ENCODE peak calls at places on chromosomes 6 and 20, in nine cellular contexts. M, Y, H, E, A, S, N, V and P are unnamed samples.

GRCh38 chr6:45495404-45496084 is 117.8 kb upstream of the SUPT3H start:
- DNase-seq in Y (no peak), M (no peak), A (no peak), V (no peak), H (no peak), S (no peak), E (no peak), N (no peak), P (no peak)

GRCh38 chr20:39479196-39479810 is 517.2 kb downstream of the DHX35 start:
- DNase-seq in Y (no peak), M (no peak), V (no peak), A (no peak), E (no peak), N (no peak), S (no peak), H (no peak), P (no peak)

GRCh38 chr6:91509711-91510110 is 922.8 kb upstream of the MAP3K7 start:
- DNase-seq in E (no peak), S (no peak), H (no peak), N (no peak), V (no peak), Y (no peak), A (no peak), M (peak; percentile 1), P (no peak)

GRCh38 chr6:118810420-118811027 is 83.4 kb upstream of the ASF1A start:
- DNase-seq in A (no peak), M (no peak), H (peak; percentile 50), E (no peak), S (no peak), Y (peak; percentile 17), V (no peak), N (no peak), P (no peak)

GRCh38 chr6:160933256-160933655 is 58.3 kb upstream of the MAP3K4 start:
- DNase-seq in S (peak; percentile 51), M (no peak), E (peak; percentile 28), A (peak; percentile 57), V (no peak), N (no peak), Y (no peak), H (no peak), P (no peak)

GRCh38 chr6:134373282-134373922 is 55.5 kb upstream of the SGK1 start:
- DNase-seq in S (peak; percentile 66), M (peak; percentile 93), V (peak; percentile 74), Y (peak; percentile 28), H (peak; percentile 39), E (peak; percentile 23), N (peak; percentile 53), A (no peak), P (peak; percentile 95)

GRCh38 chr6:21199246-21199645 is 394.3 kb upstream of the SOX4 start:
- DNase-seq in V (no peak), M (no peak), S (no peak), A (peak; percentile 65), H (no peak), Y (no peak), N (no peak), E (no peak), P (no peak)

GRCh38 chr6:4059115-4059777 is 19.7 kb downstream of the FAM217A start:
- DNase-seq in E (no peak), N (peak; percentile 37), Y (no peak), M (peak; percentile 74), H (no peak), A (no peak), V (peak; percentile 83), S (no peak), P (peak; percentile 93)

GRCh38 chr6:121614115-121614514 is 178.7 kb downstream of the GJA1 start:
- DNase-seq in Y (no peak), S (no peak), M (peak; percentile 70), N (no peak), V (no peak), E (no peak), H (no peak), A (no peak), P (peak; percentile 73)

GRCh38 chr6:39791850-39792500 is at the start of gene DAAM2:
- DNase-seq in Y (peak; percentile 76), S (peak; percentile 71), V (no peak), A (peak; percentile 70), M (peak; percentile 36), H (no peak), N (no peak), E (peak; percentile 73), P (peak; percentile 75)
- TF ChIP-seq CTCF in Y (no peak), S (no peak), V (no peak), A (peak; percentile 36), M (peak; percentile 5), H (no peak), N (peak; percentile 34), E (peak; percentile 25), P (no peak)

GRCh38 chr6:16596890-16597331 is 164.3 kb downstream of the ATXN1 start:
- DNase-seq in S (no peak), V (peak; percentile 82), H (no peak), A (no peak), Y (no peak), M (no peak), E (no peak), N (no peak), P (no peak)

GRCh38 chr6:16595514-16595913 is 165.7 kb downstream of the ATXN1 start:
- DNase-seq in E (no peak), A (no peak), V (no peak), S (no peak), H (no peak), N (no peak), Y (no peak), M (no peak), P (no peak)

GRCh38 chr6:16592550-16592892 is 168.7 kb downstream of the ATXN1 start:
- DNase-seq in V (no peak), N (no peak), A (no peak), S (no peak), M (no peak), E (no peak), Y (no peak), H (no peak), P (no peak)

GRCh38 chr6:16594849-16595248 is 166.4 kb downstream of the ATXN1 start:
- DNase-seq in N (no peak), A (no peak), Y (no peak), E (no peak), V (no peak), M (no peak), H (no peak), S (no peak), P (no peak)

DNA sequence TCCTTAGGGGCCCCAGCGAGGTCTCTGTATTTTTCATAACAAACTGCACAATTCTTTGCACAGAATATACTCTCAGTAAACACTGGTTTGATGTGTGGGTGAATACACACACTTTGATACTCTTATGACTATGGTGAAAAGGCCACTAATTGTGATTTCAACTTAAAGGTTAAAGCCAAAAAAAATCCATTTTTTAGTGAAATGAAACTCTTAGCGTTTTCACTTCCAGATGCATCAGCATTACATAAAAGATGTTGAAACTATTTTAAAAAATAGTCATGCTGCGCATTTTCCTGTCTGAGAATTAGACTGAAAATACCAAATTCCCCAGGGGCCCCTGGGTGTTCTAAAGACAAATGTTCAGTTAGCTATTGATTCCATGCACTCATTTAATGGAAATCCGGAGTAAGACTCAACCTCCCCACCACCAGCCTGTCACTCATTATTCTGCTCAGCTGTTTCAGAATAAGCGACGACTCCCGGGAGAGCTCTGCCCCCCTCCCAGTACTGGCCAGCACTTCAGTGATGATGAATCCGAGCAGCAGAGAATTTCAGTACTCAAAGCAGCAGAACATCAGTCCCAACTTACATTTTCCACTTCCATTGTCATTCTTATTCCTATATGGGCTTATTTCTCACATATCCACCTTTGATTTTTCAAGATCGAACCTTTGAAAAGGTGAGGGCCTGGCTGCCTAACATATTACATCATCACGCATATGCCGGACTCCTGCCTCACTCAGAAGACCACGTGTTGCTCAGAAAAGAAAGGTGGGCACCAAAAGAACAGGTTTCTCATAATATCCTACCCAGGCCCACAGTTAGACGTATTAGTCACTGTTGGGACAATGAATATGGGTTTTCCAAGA is 169.3 kb downstream of the ATXN1 start:
- DNase-seq in V (no peak), A (no peak), E (no peak), M (no peak), Y (no peak), H (peak; percentile 10), N (no peak), S (no peak), P (peak; percentile 68)
- H3K4me3 ChIP-seq in V (no peak overlapping the region), A (no peak overlapping the region), E (no peak overlapping the region), M (no peak overlapping the region), Y (no peak overlapping the region), H (no peak overlapping the region), N (no peak overlapping the region), S (no peak overlapping the region), P (no peak overlapping the region)

DNA sequence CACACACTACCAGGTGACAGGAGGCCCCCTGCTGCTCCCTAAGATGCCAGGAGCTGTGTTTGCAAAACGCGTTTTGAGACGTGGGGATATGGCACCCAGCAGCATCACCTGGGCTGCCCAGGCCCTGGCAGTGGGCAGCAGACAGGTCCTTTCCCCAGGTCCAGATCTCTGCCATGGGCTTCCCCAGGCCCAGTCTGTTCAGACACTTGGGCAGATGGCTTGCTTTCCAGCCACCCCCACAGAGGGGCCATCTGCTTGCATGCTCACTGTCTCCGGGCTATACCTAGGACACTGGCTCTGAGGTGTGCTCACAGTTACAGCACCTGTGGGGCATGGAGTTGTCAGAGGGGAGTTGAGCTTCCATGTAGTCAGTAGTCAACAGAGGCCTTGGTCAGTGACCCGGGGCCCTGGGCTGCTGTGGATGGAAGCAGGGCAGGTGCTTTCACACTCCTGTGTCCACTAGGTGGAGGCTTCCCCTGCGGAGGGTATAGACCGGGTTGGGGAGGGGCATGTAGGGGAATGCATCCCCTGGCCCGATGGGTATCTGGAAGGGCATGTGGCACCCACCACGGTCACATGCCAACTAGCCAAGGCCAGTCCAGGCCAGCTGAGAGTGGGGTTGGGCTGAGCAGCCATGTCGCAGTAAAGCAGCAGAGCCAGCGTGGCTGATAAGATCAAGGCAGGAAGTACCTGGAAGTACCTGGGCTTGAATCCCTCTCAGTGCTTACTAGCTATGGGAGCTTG is 185.4 kb upstream of the SLC24A3 start:
- DNase-seq in V (no peak), N (no peak), M (no peak), H (no peak), S (no peak), E (no peak), Y (no peak), A (peak; percentile 2), P (no peak)
- TF ChIP-seq CTCF in V (no peak), N (no peak), M (no peak), H (no peak), S (no peak), E (peak; percentile 14), Y (no peak), A (peak; percentile 4), P (no peak)

DNA sequence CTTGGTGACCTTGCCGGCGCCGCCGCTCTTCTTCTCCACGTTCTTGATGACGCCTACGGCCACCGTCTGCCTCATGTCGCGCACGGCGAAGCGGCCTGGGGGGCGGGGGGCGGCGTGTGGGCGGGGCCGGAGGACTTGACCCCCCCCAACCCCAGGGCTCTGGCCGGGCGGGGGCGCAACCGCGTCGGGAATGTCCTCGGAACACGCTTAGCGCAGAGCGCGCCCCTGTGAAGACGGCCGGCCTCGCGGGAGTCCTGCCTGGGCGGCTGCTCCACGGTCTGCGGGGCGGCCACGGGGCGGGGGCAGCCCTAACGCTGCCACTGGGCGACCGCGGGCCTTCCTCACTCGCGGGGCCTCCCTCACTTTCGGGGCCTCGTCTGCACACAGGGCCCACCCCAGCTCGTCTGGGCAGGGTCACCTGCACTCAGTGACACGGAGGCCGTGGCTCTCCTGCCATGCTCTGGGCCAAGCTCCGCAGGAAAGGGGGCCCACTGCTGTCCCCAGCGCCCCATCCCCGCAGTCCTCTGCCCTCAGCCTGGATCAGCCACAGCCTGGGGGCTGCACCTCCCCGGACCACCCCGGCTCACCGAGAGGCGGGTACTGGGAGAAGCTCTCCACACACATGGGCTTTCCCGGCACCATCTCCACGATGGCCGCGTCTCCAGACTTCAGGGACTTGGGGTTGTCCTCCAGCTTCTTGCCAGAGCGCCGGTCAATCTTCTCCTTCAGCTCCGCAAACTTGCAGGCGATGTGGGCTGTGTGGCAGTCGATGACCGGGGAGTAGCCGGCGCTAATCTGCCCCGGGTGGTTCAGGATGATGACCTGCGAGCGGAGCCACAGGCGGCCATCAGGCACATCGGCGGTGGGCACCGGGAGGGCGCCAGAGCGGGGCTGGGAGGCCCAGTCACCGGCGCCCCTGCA is 10.3 kb downstream of the EEF1A2 start:
- DNase-seq in V (no peak), A (peak; percentile 70), E (no peak), N (no peak), S (peak; percentile 23), M (no peak), Y (no peak), H (no peak), P (no peak)
- H3K4me3 ChIP-seq in V (no peak overlapping the region), A (peak overlapping the region; percentile 50), E (no peak overlapping the region), N (no peak overlapping the region), S (no peak overlapping the region), M (no peak overlapping the region), Y (no peak overlapping the region), H (no peak overlapping the region), P (no peak overlapping the region)